ENCODE peak calls at places on chromosomes 4 and X, in five cellular contexts. D is stimulated activated CD4-positive, alpha-beta T cell treated with anti-CD3 and anti-CD28 coated beads, Interleukin-2, amount 100 ng/mL, for 48 hours; J is cardiac fibroblast; T is ascending aorta; W is GM23248. C is an unnamed sample.
A peak's percentile ranks its signal among the peaks of the same experiment; 100 is the strongest.

GRCh38 chrX:150361070-150361776 is 1.9 kb upstream of the MAMLD1 start:
- DNase-seq in D (no peak), J (no peak), T (no peak), W (peak; percentile 16), C (no peak)

GRCh38 chr4:1266881-1267763 is 18.2 kb upstream of the CTBP1 start:
- DNase-seq in D (no peak), J (no peak), T (no peak), W (no peak), C (no peak)

GRCh38 chr4:161585011-161585410 is 578.8 kb downstream of the FSTL5 start:
- DNase-seq in D (no peak), J (no peak), T (no peak), W (no peak), C (no peak)

GRCh38 chr4:80840396-80840795 is 190.1 kb upstream of the BMP3 start:
- DNase-seq in D (no peak), J (no peak), T (no peak), W (no peak), C (no peak)

GRCh38 chr4:2486981-2487380 is 18.1 kb downstream of the RNF4 start:
- DNase-seq in D (no peak), J (no peak), T (no peak), W (no peak), C (no peak)

GRCh38 chr4:96073446-96073845 is 233.6 kb downstream of the PDHA2 start:
- DNase-seq in D (no peak), J (peak; percentile 3), T (no peak), W (no peak), C (no peak)

GRCh38 chrX:119638725-119639471 is 32.7 kb upstream of the NKRF start:
- DNase-seq in D (no peak), J (no peak), T (no peak), W (no peak), C (no peak)

GRCh38 chr4:57163530-57164459 is 53.6 kb upstream of the IGFBP7 start:
- DNase-seq in D (peak; percentile 80), J (peak; percentile 87), T (peak; percentile 26), W (peak; percentile 90), C (peak; percentile 45)

GRCh38 chr4:76090241-76090691 is 15.8 kb downstream of the ART3 start:
- DNase-seq in D (no peak), J (peak; percentile 81), T (no peak), W (peak; percentile 88), C (no peak)

GRCh38 chr4:175385797-175386196 is 426.3 kb downstream of the GPM6A start:
- DNase-seq in D (no peak), J (no peak), T (no peak), W (peak; percentile 12), C (no peak)

GRCh38 chrX:12702509-12703091 is 88.6 kb upstream of the PRPS2 start:
- DNase-seq in D (peak; percentile 9), J (no peak), T (no peak), W (no peak), C (no peak)

GRCh38 chrX:26848511-26848910 is 614.6 kb downstream of the PPP4R3C start:
- DNase-seq in D (no peak), J (peak; percentile 2), T (no peak), W (peak; percentile 40), C (no peak)

GRCh38 chr4:70895405-70895804 is 6.8 kb upstream of the MOB1B start:
- DNase-seq in D (no peak), J (peak; percentile 22), T (no peak), W (peak; percentile 43), C (no peak)

GRCh38 chr4:77538144-77538543 is 67.5 kb upstream of the CXCL13 start:
- DNase-seq in D (no peak), J (peak; percentile 80), T (no peak), W (peak; percentile 60), C (no peak)

GRCh38 chr4:972651-973424 is 531 bp downstream of the DGKQ start:
- DNase-seq in D (peak; percentile 22), J (peak; percentile 20), T (no peak), W (peak; percentile 64), C (peak; percentile 63)

GRCh38 chr4:8297691-8298485 is 28.3 kb downstream of the HTRA3 start:
- DNase-seq in D (no peak), J (no peak), T (no peak), W (no peak), C (no peak)

GRCh38 chr4:1608821-1609500 is 75.2 kb downstream of the FAM53A start:
- DNase-seq in D (no peak), J (no peak), T (no peak), W (no peak), C (no peak)

GRCh38 chrX:105882581-105883275 is 60.4 kb downstream of the NRK start:
- DNase-seq in D (no peak), J (peak; percentile 72), T (no peak), W (no peak), C (no peak)

GRCh38 chr4:8920969-8921368 is 49.3 kb upstream of the HMX1 start:
- DNase-seq in D (no peak), J (no peak), T (no peak), W (no peak), C (no peak)

GRCh38 chrX:17944833-17945497 is 83.9 kb upstream of the RAI2 start:
- DNase-seq in D (no peak), J (no peak), T (no peak), W (peak; percentile 1), C (no peak)

GRCh38 chr4:10732235-10732975 is 47.8 kb upstream of the CLNK start:
- DNase-seq in D (no peak), J (no peak), T (no peak), W (no peak), C (no peak)

GRCh38 chrX:47380268-47380667 is 9.9 kb downstream of the ZNF157 start:
- DNase-seq in D (peak; percentile 23), J (no peak), T (no peak), W (no peak), C (peak; percentile 61)

GRCh38 chr4:168605411-168605810 is 108.6 kb downstream of the PALLD start:
- DNase-seq in D (no peak), J (peak; percentile 60), T (no peak), W (peak; percentile 81), C (no peak)

GRCh38 chr4:55125763-55126541 is 557 bp upstream of the KDR start:
- DNase-seq in D (no peak), J (peak; percentile 33), T (no peak), W (peak; percentile 36), C (no peak)

GRCh38 chr4:184409911-184410692 is 64.2 kb downstream of the IRF2 start:
- DNase-seq in D (no peak), J (no peak), T (no peak), W (no peak), C (no peak)

GRCh38 chrX:154019633-154020499 is at the start of gene IRAK1:
- DNase-seq in D (peak; percentile 43), J (peak; percentile 69), T (no peak), W (peak; percentile 83), C (no peak)

GRCh38 chrX:43846558-43846957 is 35.7 kb downstream of the MAOB start:
- DNase-seq in D (no peak), J (no peak), T (no peak), W (no peak), C (no peak)

GRCh38 chr4:184237612-184238011 is 19.9 kb upstream of the ENPP6 start:
- DNase-seq in D (no peak), J (no peak), T (no peak), W (peak; percentile 10), C (no peak)

GRCh38 chrX:153685179-153685536 is 2.6 kb upstream of the SLC6A8 start:
- DNase-seq in D (no peak), J (no peak), T (no peak), W (no peak), C (no peak)

GRCh38 chrX:18617351-18617750 is 54.6 kb downstream of the RS1 start:
- DNase-seq in D (no peak), J (peak; percentile 42), T (no peak), W (peak; percentile 47), C (no peak)

GRCh38 chr4:13657016-13657415 is 29.5 kb upstream of the BOD1L1 start:
- DNase-seq in D (no peak), J (no peak), T (no peak), W (no peak), C (no peak)

GRCh38 chr4:80279751-80280150 is 13.3 kb downstream of the FGF5 start:
- DNase-seq in D (no peak), J (no peak), T (no peak), W (no peak), C (no peak)

GRCh38 chrX:65601530-65602281 is 65.7 kb upstream of the MSN start:
- DNase-seq in D (no peak), J (peak; percentile 94), T (peak; percentile 80), W (peak; percentile 86), C (no peak)

GRCh38 chrX:133745361-133745760 is 240.0 kb downstream of the GPC3 start:
- DNase-seq in D (no peak), J (no peak), T (no peak), W (no peak), C (no peak)

GRCh38 chr4:136103616-136104015 is 1428.7 kb downstream of the PCDH18 start:
- DNase-seq in D (no peak), J (peak; percentile 0), T (no peak), W (no peak), C (no peak)

GRCh38 chr4:70269674-70270073 is 27.3 kb downstream of the CSN3 start:
- DNase-seq in D (no peak), J (no peak), T (no peak), W (peak; percentile 4), C (no peak)

GRCh38 chr4:83581411-83582288 is 45.7 kb downstream of the GPAT3 start:
- DNase-seq in D (no peak), J (no peak), T (no peak), W (no peak), C (no peak)

C was measured in central memory CD8-positive, alpha-beta T cell.